ENCODE peak calls at places on chromosomes 11 and 22, in eight cellular contexts. One of them, this sample, is unnamed. For H3K27me3 and H3K4me1, the result is how much of the 10 kb centered on the place peaks cover.

GRCh38 chr11:118076754-118077281 is at the start of gene TMPRSS4:
- DNase-seq in endothelial cell of umbilical vein: no peak
- DNase-seq in mammary epithelial cell: peak
- DNase-seq in effector memory CD4-positive, alpha-beta T cell: no peak
- DNase-seq in mesenchymal stem cell: no peak
- DNase-seq in Peyer's patch: peak
- DNase-seq in uterus: no peak
- DNase-seq in aorta: no peak
- DNase-seq in this sample: peak

GRCh38 chr11:2300290-2300935 is 1.3 kb downstream of the C11orf21 start:
- DNase-seq in endothelial cell of umbilical vein: no peak
- DNase-seq in mammary epithelial cell: no peak
- DNase-seq in effector memory CD4-positive, alpha-beta T cell: no peak
- DNase-seq in mesenchymal stem cell: no peak
- DNase-seq in Peyer's patch: peak
- DNase-seq in uterus: no peak
- DNase-seq in aorta: peak
- DNase-seq in this sample: no peak

GRCh38 chr11:10307411-10308207 is 2.7 kb downstream of the ADM start:
- DNase-seq in endothelial cell of umbilical vein: peak
- DNase-seq in mammary epithelial cell: peak
- DNase-seq in effector memory CD4-positive, alpha-beta T cell: peak
- DNase-seq in mesenchymal stem cell: peak
- DNase-seq in Peyer's patch: peak
- DNase-seq in uterus: peak
- DNase-seq in aorta: peak
- DNase-seq in this sample: peak

GRCh38 chr11:83069441-83070043 is 2.2 kb downstream of the RAB30 start:
- DNase-seq in endothelial cell of umbilical vein: peak
- DNase-seq in mammary epithelial cell: no peak
- DNase-seq in effector memory CD4-positive, alpha-beta T cell: no peak
- DNase-seq in mesenchymal stem cell: peak
- DNase-seq in Peyer's patch: peak
- DNase-seq in uterus: no peak
- DNase-seq in aorta: no peak
- DNase-seq in this sample: no peak

GRCh38 chr11:2072551-2073261 is 66.5 kb downstream of the IGF2 start:
- DNase-seq in endothelial cell of umbilical vein: no peak
- DNase-seq in mammary epithelial cell: no peak
- DNase-seq in effector memory CD4-positive, alpha-beta T cell: no peak
- DNase-seq in mesenchymal stem cell: peak
- DNase-seq in Peyer's patch: no peak
- DNase-seq in uterus: no peak
- DNase-seq in aorta: peak
- DNase-seq in this sample: no peak

GRCh38 chr11:134272381-134273316 is 3.5 kb upstream of the GLB1L3 start:
- DNase-seq in endothelial cell of umbilical vein: no peak
- DNase-seq in mammary epithelial cell: no peak
- DNase-seq in effector memory CD4-positive, alpha-beta T cell: no peak
- DNase-seq in mesenchymal stem cell: peak
- DNase-seq in Peyer's patch: peak
- DNase-seq in uterus: no peak
- DNase-seq in aorta: no peak
- DNase-seq in this sample: no peak

GRCh38 chr11:63767415-63768231 is 952 bp downstream of the ZFTA start:
- DNase-seq in endothelial cell of umbilical vein: peak
- DNase-seq in mammary epithelial cell: peak
- DNase-seq in effector memory CD4-positive, alpha-beta T cell: peak
- DNase-seq in mesenchymal stem cell: peak
- DNase-seq in Peyer's patch: peak
- DNase-seq in uterus: peak
- DNase-seq in aorta: peak
- DNase-seq in this sample: peak

GRCh38 chr11:130476922-130477491 is 28.6 kb downstream of the ADAMTS15 start:
- DNase-seq in endothelial cell of umbilical vein: no peak
- DNase-seq in mammary epithelial cell: no peak
- DNase-seq in effector memory CD4-positive, alpha-beta T cell: no peak
- DNase-seq in mesenchymal stem cell: no peak
- DNase-seq in Peyer's patch: no peak
- DNase-seq in uterus: no peak
- DNase-seq in aorta: no peak
- DNase-seq in this sample: no peak

GRCh38 chr22:28139993-28140392 is 220.9 kb upstream of the PITPNB start:
- DNase-seq in endothelial cell of umbilical vein: peak
- DNase-seq in mammary epithelial cell: peak
- DNase-seq in effector memory CD4-positive, alpha-beta T cell: no peak
- DNase-seq in mesenchymal stem cell: peak
- DNase-seq in Peyer's patch: no peak
- DNase-seq in uterus: no peak
- DNase-seq in aorta: no peak
- DNase-seq in this sample: peak

GRCh38 chr22:47063606-47064005 is 301.2 kb downstream of the TBC1D22A start:
- DNase-seq in endothelial cell of umbilical vein: no peak
- DNase-seq in mammary epithelial cell: no peak
- DNase-seq in effector memory CD4-positive, alpha-beta T cell: no peak
- DNase-seq in mesenchymal stem cell: no peak
- DNase-seq in Peyer's patch: no peak
- DNase-seq in uterus: no peak
- DNase-seq in aorta: no peak
- DNase-seq in this sample: no peak

GRCh38 chr11:124863137-124863825 is 2.0 kb upstream of the ROBO3 start:
- DNase-seq in endothelial cell of umbilical vein: no peak
- DNase-seq in mammary epithelial cell: no peak
- DNase-seq in effector memory CD4-positive, alpha-beta T cell: no peak
- DNase-seq in mesenchymal stem cell: peak
- DNase-seq in Peyer's patch: peak
- DNase-seq in uterus: no peak
- DNase-seq in aorta: no peak
- DNase-seq in this sample: no peak

GRCh38 chr11:68115285-68115684 is 5.9 kb downstream of the CHKA start:
- DNase-seq in endothelial cell of umbilical vein: no peak
- DNase-seq in mammary epithelial cell: no peak
- DNase-seq in effector memory CD4-positive, alpha-beta T cell: no peak
- DNase-seq in mesenchymal stem cell: no peak
- DNase-seq in Peyer's patch: no peak
- DNase-seq in uterus: no peak
- DNase-seq in aorta: no peak
- DNase-seq in this sample: no peak

GRCh38 chr22:45290410-45290936 is 5.7 kb downstream of the UPK3A start:
- DNase-seq in endothelial cell of umbilical vein: no peak
- DNase-seq in mammary epithelial cell: peak
- DNase-seq in effector memory CD4-positive, alpha-beta T cell: no peak
- DNase-seq in mesenchymal stem cell: peak
- DNase-seq in Peyer's patch: peak
- DNase-seq in uterus: no peak
- DNase-seq in aorta: no peak
- DNase-seq in this sample: no peak

GRCh38 chr11:23201936-23202522 is 341.8 kb upstream of the CCDC179 start:
- DNase-seq in endothelial cell of umbilical vein: peak
- DNase-seq in mammary epithelial cell: no peak
- DNase-seq in effector memory CD4-positive, alpha-beta T cell: no peak
- DNase-seq in mesenchymal stem cell: no peak
- DNase-seq in Peyer's patch: no peak
- DNase-seq in uterus: no peak
- DNase-seq in aorta: peak
- DNase-seq in this sample: no peak

GRCh38 chr22:17915676-17916075 is 108.7 kb downstream of the MICAL3 start:
- DNase-seq in endothelial cell of umbilical vein: no peak
- DNase-seq in mammary epithelial cell: no peak
- DNase-seq in effector memory CD4-positive, alpha-beta T cell: no peak
- DNase-seq in mesenchymal stem cell: no peak
- DNase-seq in Peyer's patch: no peak
- DNase-seq in uterus: no peak
- DNase-seq in aorta: no peak
- DNase-seq in this sample: no peak

GRCh38 chr11:131845255-131845654 is 474.8 kb downstream of the NTM start:
- DNase-seq in endothelial cell of umbilical vein: no peak
- DNase-seq in mammary epithelial cell: no peak
- DNase-seq in effector memory CD4-positive, alpha-beta T cell: no peak
- DNase-seq in mesenchymal stem cell: no peak
- DNase-seq in Peyer's patch: no peak
- DNase-seq in uterus: no peak
- DNase-seq in aorta: no peak
- DNase-seq in this sample: no peak

GRCh38 chr11:44358713-44359112 is 48.8 kb upstream of the ALX4 start:
- DNase-seq in endothelial cell of umbilical vein: no peak
- DNase-seq in mammary epithelial cell: no peak
- DNase-seq in effector memory CD4-positive, alpha-beta T cell: no peak
- DNase-seq in mesenchymal stem cell: no peak
- DNase-seq in Peyer's patch: no peak
- DNase-seq in uterus: no peak
- DNase-seq in aorta: no peak
- DNase-seq in this sample: no peak

GRCh38 chr11:31861011-31861410 is 49.9 kb upstream of the PAX6 start:
- DNase-seq in endothelial cell of umbilical vein: no peak
- DNase-seq in mammary epithelial cell: no peak
- DNase-seq in effector memory CD4-positive, alpha-beta T cell: no peak
- DNase-seq in mesenchymal stem cell: no peak
- DNase-seq in Peyer's patch: no peak
- DNase-seq in uterus: no peak
- DNase-seq in aorta: no peak
- DNase-seq in this sample: no peak

GRCh38 chr11:27626269-27626937 is 73.9 kb downstream of the BDNF start:
- DNase-seq in endothelial cell of umbilical vein: no peak
- DNase-seq in mammary epithelial cell: no peak
- DNase-seq in effector memory CD4-positive, alpha-beta T cell: no peak
- DNase-seq in mesenchymal stem cell: no peak
- DNase-seq in Peyer's patch: no peak
- DNase-seq in uterus: no peak
- DNase-seq in aorta: no peak
- DNase-seq in this sample: no peak

GRCh38 chr11:66316849-66317251 is at the start of gene CD248:
- DNase-seq in endothelial cell of umbilical vein: peak
- DNase-seq in mammary epithelial cell: no peak
- DNase-seq in effector memory CD4-positive, alpha-beta T cell: no peak
- DNase-seq in mesenchymal stem cell: peak
- DNase-seq in Peyer's patch: peak
- DNase-seq in uterus: peak
- DNase-seq in aorta: peak
- DNase-seq in this sample: no peak

GRCh38 chr11:35511666-35512065 is 13.8 kb downstream of the PAMR1 start:
- DNase-seq in endothelial cell of umbilical vein: no peak
- DNase-seq in mammary epithelial cell: peak
- DNase-seq in effector memory CD4-positive, alpha-beta T cell: no peak
- DNase-seq in mesenchymal stem cell: peak
- DNase-seq in Peyer's patch: no peak
- DNase-seq in uterus: no peak
- DNase-seq in aorta: no peak
- DNase-seq in this sample: no peak

GRCh38 chr11:2143652-2144548 is 4.7 kb upstream of the IGF2 start:
- DNase-seq in endothelial cell of umbilical vein: no peak
- DNase-seq in mammary epithelial cell: peak
- DNase-seq in effector memory CD4-positive, alpha-beta T cell: no peak
- DNase-seq in mesenchymal stem cell: no peak
- DNase-seq in Peyer's patch: no peak
- DNase-seq in uterus: no peak
- DNase-seq in aorta: no peak
- DNase-seq in this sample: peak

GRCh38 chr11:44950625-44951472 is at the start of gene TP53I11:
- DNase-seq in endothelial cell of umbilical vein: peak
- DNase-seq in mammary epithelial cell: peak
- DNase-seq in effector memory CD4-positive, alpha-beta T cell: peak
- DNase-seq in mesenchymal stem cell: peak
- DNase-seq in Peyer's patch: peak
- DNase-seq in uterus: peak
- DNase-seq in aorta: peak
- DNase-seq in this sample: no peak

GRCh38 chr11:19714387-19715363 is 2.0 kb downstream of the NAV2 start:
- DNase-seq in endothelial cell of umbilical vein: peak
- DNase-seq in mammary epithelial cell: peak
- DNase-seq in effector memory CD4-positive, alpha-beta T cell: no peak
- DNase-seq in mesenchymal stem cell: peak
- DNase-seq in Peyer's patch: no peak
- DNase-seq in uterus: peak
- DNase-seq in aorta: peak
- DNase-seq in this sample: no peak

DNA sequence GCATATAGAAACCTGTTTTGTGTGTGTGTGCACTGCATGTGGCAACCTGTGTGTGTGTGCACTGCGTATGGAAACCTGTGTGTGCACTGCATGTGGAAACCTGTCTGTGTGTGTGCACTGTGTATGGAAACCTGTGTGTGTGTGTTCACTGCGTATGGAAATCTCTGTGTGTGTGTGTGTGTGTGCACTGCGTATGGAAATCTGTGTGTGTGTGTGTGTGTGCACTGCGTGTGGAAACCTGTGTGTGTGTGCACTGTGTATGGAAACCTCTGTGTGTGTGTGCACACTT is 72.2 kb upstream of the CCND1 start:
- DNase-seq in endothelial cell of umbilical vein: no peak
- DNase-seq in mammary epithelial cell: no peak
- DNase-seq in effector memory CD4-positive, alpha-beta T cell: no peak
- DNase-seq in mesenchymal stem cell: no peak
- DNase-seq in Peyer's patch: no peak
- DNase-seq in uterus: no peak
- DNase-seq in aorta: no peak
- DNase-seq in this sample: no peak
- H3K27ac ChIP-seq in endothelial cell of umbilical vein: no peak
- H3K27ac ChIP-seq in mammary epithelial cell: no peak
- H3K27ac ChIP-seq in effector memory CD4-positive, alpha-beta T cell: no peak
- H3K27ac ChIP-seq in mesenchymal stem cell: no peak
- H3K27ac ChIP-seq in Peyer's patch: no peak
- H3K27ac ChIP-seq in uterus: no peak
- H3K27ac ChIP-seq in aorta: no peak
- H3K27ac ChIP-seq in this sample: no peak

DNA sequence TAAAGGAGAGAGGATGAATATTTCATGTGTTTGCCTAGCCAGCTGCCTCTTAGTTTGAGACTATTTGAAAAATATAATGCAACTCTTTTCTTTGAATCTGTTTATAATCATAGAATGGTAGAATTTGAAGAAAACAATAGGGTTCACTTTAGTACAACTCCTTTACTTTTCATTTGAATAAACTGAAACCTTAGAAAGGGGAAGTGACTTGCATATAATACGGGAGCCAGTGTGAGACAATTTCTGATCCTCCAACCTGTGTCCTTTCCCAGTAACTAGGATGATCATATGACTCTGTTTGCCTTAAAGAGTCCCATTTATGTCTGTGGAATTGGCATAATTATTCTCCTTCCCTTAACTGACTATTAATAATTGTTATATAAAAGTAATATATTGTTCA is 194.2 kb upstream of the MTNR1B start:
- DNase-seq in endothelial cell of umbilical vein: no peak
- DNase-seq in mammary epithelial cell: no peak
- DNase-seq in effector memory CD4-positive, alpha-beta T cell: no peak
- DNase-seq in mesenchymal stem cell: no peak
- DNase-seq in Peyer's patch: no peak
- DNase-seq in uterus: no peak
- DNase-seq in aorta: no peak
- DNase-seq in this sample: no peak
- H3K27me3 ChIP-seq in endothelial cell of umbilical vein: under half
- H3K27me3 ChIP-seq in mammary epithelial cell: under half
- H3K27me3 ChIP-seq in effector memory CD4-positive, alpha-beta T cell: under half
- H3K27me3 ChIP-seq in mesenchymal stem cell: under half
- H3K27me3 ChIP-seq in Peyer's patch: under half
- H3K27me3 ChIP-seq in uterus: under half
- H3K27me3 ChIP-seq in aorta: under half
- H3K27me3 ChIP-seq in this sample: under half

GRCh38 chr11:100831929-100832480 is 144.9 kb downstream of the ARHGAP42 start:
- DNase-seq in endothelial cell of umbilical vein: no peak
- DNase-seq in mammary epithelial cell: no peak
- DNase-seq in effector memory CD4-positive, alpha-beta T cell: no peak
- DNase-seq in mesenchymal stem cell: peak
- DNase-seq in Peyer's patch: no peak
- DNase-seq in uterus: no peak
- DNase-seq in aorta: no peak
- DNase-seq in this sample: no peak
- H3K4me1 ChIP-seq in endothelial cell of umbilical vein: under half
- H3K4me1 ChIP-seq in mammary epithelial cell: under half
- H3K4me1 ChIP-seq in effector memory CD4-positive, alpha-beta T cell: under half
- H3K4me1 ChIP-seq in mesenchymal stem cell: under half
- H3K4me1 ChIP-seq in Peyer's patch: under half
- H3K4me1 ChIP-seq in uterus: under half
- H3K4me1 ChIP-seq in aorta: under half
- H3K4me1 ChIP-seq in this sample: under half

GRCh38 chr11:34192481-34193401 is 87.3 kb downstream of the NAT10 start:
- DNase-seq in endothelial cell of umbilical vein: no peak
- DNase-seq in mammary epithelial cell: peak
- DNase-seq in effector memory CD4-positive, alpha-beta T cell: no peak
- DNase-seq in mesenchymal stem cell: peak
- DNase-seq in Peyer's patch: peak
- DNase-seq in uterus: peak
- DNase-seq in aorta: peak
- DNase-seq in this sample: peak
- H3K27ac ChIP-seq in endothelial cell of umbilical vein: no peak
- H3K27ac ChIP-seq in mammary epithelial cell: peak
- H3K27ac ChIP-seq in effector memory CD4-positive, alpha-beta T cell: no peak
- H3K27ac ChIP-seq in mesenchymal stem cell: peak
- H3K27ac ChIP-seq in Peyer's patch: peak
- H3K27ac ChIP-seq in uterus: peak
- H3K27ac ChIP-seq in aorta: peak
- H3K27ac ChIP-seq in this sample: peak